ENCODE peak calls at places on chromosomes 7 and 10, in six cellular contexts. One of them, this sample, is unnamed.

GRCh38 chr7:46286346-46286745 is 365.3 kb upstream of the IGFBP3 start:
- DNase-seq in stomach: no peak
- DNase-seq in tibial nerve: no peak
- DNase-seq in epithelial cell of esophagus: peak; percentile 93
- DNase-seq in dorsolateral prefrontal cortex: no peak
- DNase-seq in AG04450: no peak
- DNase-seq in this sample: no peak

GRCh38 chr7:919924-920341 is 34.5 kb downstream of the ADAP1 start:
- DNase-seq in AG04450: no peak
- DNase-seq in dorsolateral prefrontal cortex: peak; percentile 20
- DNase-seq in stomach: peak; percentile 24
- DNase-seq in tibial nerve: no peak
- DNase-seq in epithelial cell of esophagus: no peak
- DNase-seq in this sample: no peak

GRCh38 chr7:1691096-1691495 is 21.0 kb downstream of the ELFN1 start:
- DNase-seq in epithelial cell of esophagus: no peak
- DNase-seq in dorsolateral prefrontal cortex: no peak
- DNase-seq in AG04450: no peak
- DNase-seq in tibial nerve: no peak
- DNase-seq in stomach: peak; percentile 17
- DNase-seq in this sample: no peak

GRCh38 chr7:45039106-45039505 is 39.1 kb downstream of the CCM2 start:
- DNase-seq in epithelial cell of esophagus: peak; percentile 14
- DNase-seq in AG04450: no peak
- DNase-seq in stomach: no peak
- DNase-seq in tibial nerve: no peak
- DNase-seq in dorsolateral prefrontal cortex: no peak
- DNase-seq in this sample: no peak

GRCh38 chr10:48725708-48726107 is 41.0 kb downstream of the WDFY4 start:
- DNase-seq in stomach: no peak
- DNase-seq in epithelial cell of esophagus: peak; percentile 8
- DNase-seq in AG04450: no peak
- DNase-seq in dorsolateral prefrontal cortex: no peak
- DNase-seq in tibial nerve: no peak
- DNase-seq in this sample: no peak

GRCh38 chr10:106268000-106268399 is 896.5 kb downstream of the SORCS1 start:
- DNase-seq in stomach: no peak
- DNase-seq in AG04450: no peak
- DNase-seq in dorsolateral prefrontal cortex: no peak
- DNase-seq in epithelial cell of esophagus: no peak
- DNase-seq in tibial nerve: no peak
- DNase-seq in this sample: no peak

GRCh38 chr10:60521974-60522405 is 132.3 kb upstream of the ANK3 start:
- DNase-seq in AG04450: no peak
- DNase-seq in dorsolateral prefrontal cortex: no peak
- DNase-seq in stomach: no peak
- DNase-seq in epithelial cell of esophagus: peak; percentile 17
- DNase-seq in tibial nerve: no peak
- DNase-seq in this sample: no peak

GRCh38 chr7:104795616-104796398 is 218.2 kb upstream of the KMT2E start:
- DNase-seq in AG04450: no peak
- DNase-seq in stomach: no peak
- DNase-seq in tibial nerve: no peak
- DNase-seq in epithelial cell of esophagus: peak; percentile 22
- DNase-seq in dorsolateral prefrontal cortex: no peak
- DNase-seq in this sample: no peak

GRCh38 chr7:141649865-141650499 is 52.0 kb downstream of the DENND11 start:
- DNase-seq in tibial nerve: peak; percentile 45
- DNase-seq in epithelial cell of esophagus: peak; percentile 79
- DNase-seq in dorsolateral prefrontal cortex: no peak
- DNase-seq in stomach: peak; percentile 70
- DNase-seq in AG04450: peak; percentile 66
- DNase-seq in this sample: peak; percentile 67

GRCh38 chr10:77041636-77042258 is 595.9 kb downstream of the KCNMA1 start:
- DNase-seq in epithelial cell of esophagus: no peak
- DNase-seq in tibial nerve: no peak
- DNase-seq in stomach: no peak
- DNase-seq in AG04450: no peak
- DNase-seq in dorsolateral prefrontal cortex: no peak
- DNase-seq in this sample: no peak

GRCh38 chr7:120055300-120055699 is 217.7 kb upstream of the KCND2 start:
- DNase-seq in tibial nerve: no peak
- DNase-seq in stomach: no peak
- DNase-seq in AG04450: no peak
- DNase-seq in epithelial cell of esophagus: peak; percentile 92
- DNase-seq in dorsolateral prefrontal cortex: no peak
- DNase-seq in this sample: peak; percentile 26
- H3K4me3 ChIP-seq in tibial nerve: no peak overlapping the region
- H3K4me3 ChIP-seq in stomach: no peak overlapping the region
- H3K4me3 ChIP-seq in AG04450: no peak overlapping the region
- H3K4me3 ChIP-seq in epithelial cell of esophagus: peak overlapping the region; percentile 19
- H3K4me3 ChIP-seq in dorsolateral prefrontal cortex: no peak overlapping the region
- H3K4me3 ChIP-seq in this sample: no peak overlapping the region

GRCh38 chr10:92849576-92850090 is 1.3 kb downstream of the EXOC6 start:
- DNase-seq in dorsolateral prefrontal cortex: no peak
- DNase-seq in tibial nerve: no peak
- DNase-seq in stomach: no peak
- DNase-seq in AG04450: no peak
- DNase-seq in epithelial cell of esophagus: no peak
- DNase-seq in this sample: no peak
- H3K4me3 ChIP-seq in dorsolateral prefrontal cortex: peak overlapping the region; percentile 96
- H3K4me3 ChIP-seq in tibial nerve: peak overlapping the region; percentile 88
- H3K4me3 ChIP-seq in stomach: peak overlapping the region; percentile 95
- H3K4me3 ChIP-seq in AG04450: peak overlapping the region; percentile 75
- H3K4me3 ChIP-seq in epithelial cell of esophagus: no peak overlapping the region
- H3K4me3 ChIP-seq in this sample: no peak overlapping the region

DNA sequence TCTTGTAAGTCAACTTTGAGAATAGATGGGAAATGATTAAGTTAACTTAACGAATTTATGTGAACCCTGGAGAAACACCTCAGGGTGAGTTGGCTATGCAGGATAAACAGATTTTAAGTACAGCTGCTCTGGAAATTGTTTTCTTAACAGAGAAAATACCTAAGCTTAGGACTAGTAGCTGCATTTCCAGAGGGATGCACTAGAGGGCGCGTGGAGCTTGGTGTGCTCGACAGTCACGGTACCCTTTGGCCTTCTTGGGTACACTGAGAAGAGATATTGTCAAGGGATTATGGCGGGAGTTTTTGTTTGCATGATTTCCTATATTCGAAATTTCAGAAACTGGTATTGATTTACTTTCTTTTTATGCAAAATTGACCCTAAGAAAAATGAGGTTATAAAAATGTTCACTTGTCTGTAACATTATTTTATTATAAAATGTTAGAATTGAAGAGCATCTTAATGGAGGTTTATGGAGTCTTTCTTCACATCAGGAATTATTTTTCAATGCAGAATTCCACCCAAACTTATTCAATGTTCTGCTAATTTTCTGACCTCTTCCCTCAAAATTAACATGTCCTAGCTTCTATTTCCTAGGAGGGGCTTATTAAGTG is 58.4 kb upstream of the MYO3A start:
- DNase-seq in dorsolateral prefrontal cortex: peak; percentile 37
- DNase-seq in AG04450: no peak
- DNase-seq in tibial nerve: peak; percentile 81
- DNase-seq in stomach: peak; percentile 82
- DNase-seq in epithelial cell of esophagus: peak; percentile 73
- DNase-seq in this sample: peak; percentile 10
- H3K4me3 ChIP-seq in dorsolateral prefrontal cortex: no peak overlapping the region
- H3K4me3 ChIP-seq in AG04450: no peak overlapping the region
- H3K4me3 ChIP-seq in tibial nerve: no peak overlapping the region
- H3K4me3 ChIP-seq in stomach: no peak overlapping the region
- H3K4me3 ChIP-seq in epithelial cell of esophagus: no peak overlapping the region
- H3K4me3 ChIP-seq in this sample: no peak overlapping the region

GRCh38 chr10:97686301-97686961 is 610 bp downstream of the AVPI1 start:
- DNase-seq in epithelial cell of esophagus: no peak
- DNase-seq in AG04450: no peak
- DNase-seq in tibial nerve: no peak
- DNase-seq in dorsolateral prefrontal cortex: no peak
- DNase-seq in stomach: no peak
- DNase-seq in this sample: no peak

GRCh38 chr10:97689637-97690036 is 2.6 kb upstream of the AVPI1 start:
- DNase-seq in epithelial cell of esophagus: peak; percentile 100
- DNase-seq in AG04450: peak; percentile 90
- DNase-seq in dorsolateral prefrontal cortex: no peak
- DNase-seq in stomach: peak; percentile 38
- DNase-seq in tibial nerve: peak; percentile 71
- DNase-seq in this sample: peak; percentile 88

GRCh38 chr10:97690138-97690537 is 3.1 kb upstream of the AVPI1 start:
- DNase-seq in epithelial cell of esophagus: peak; percentile 93
- DNase-seq in AG04450: no peak
- DNase-seq in tibial nerve: no peak
- DNase-seq in dorsolateral prefrontal cortex: no peak
- DNase-seq in stomach: no peak
- DNase-seq in this sample: no peak

GRCh38 chr10:97686962-97687784 is at the start of gene AVPI1:
- DNase-seq in AG04450: peak; percentile 91
- DNase-seq in epithelial cell of esophagus: peak; percentile 99
- DNase-seq in stomach: peak; percentile 98
- DNase-seq in dorsolateral prefrontal cortex: peak; percentile 88
- DNase-seq in tibial nerve: peak; percentile 93
- DNase-seq in this sample: peak; percentile 94

DNA sequence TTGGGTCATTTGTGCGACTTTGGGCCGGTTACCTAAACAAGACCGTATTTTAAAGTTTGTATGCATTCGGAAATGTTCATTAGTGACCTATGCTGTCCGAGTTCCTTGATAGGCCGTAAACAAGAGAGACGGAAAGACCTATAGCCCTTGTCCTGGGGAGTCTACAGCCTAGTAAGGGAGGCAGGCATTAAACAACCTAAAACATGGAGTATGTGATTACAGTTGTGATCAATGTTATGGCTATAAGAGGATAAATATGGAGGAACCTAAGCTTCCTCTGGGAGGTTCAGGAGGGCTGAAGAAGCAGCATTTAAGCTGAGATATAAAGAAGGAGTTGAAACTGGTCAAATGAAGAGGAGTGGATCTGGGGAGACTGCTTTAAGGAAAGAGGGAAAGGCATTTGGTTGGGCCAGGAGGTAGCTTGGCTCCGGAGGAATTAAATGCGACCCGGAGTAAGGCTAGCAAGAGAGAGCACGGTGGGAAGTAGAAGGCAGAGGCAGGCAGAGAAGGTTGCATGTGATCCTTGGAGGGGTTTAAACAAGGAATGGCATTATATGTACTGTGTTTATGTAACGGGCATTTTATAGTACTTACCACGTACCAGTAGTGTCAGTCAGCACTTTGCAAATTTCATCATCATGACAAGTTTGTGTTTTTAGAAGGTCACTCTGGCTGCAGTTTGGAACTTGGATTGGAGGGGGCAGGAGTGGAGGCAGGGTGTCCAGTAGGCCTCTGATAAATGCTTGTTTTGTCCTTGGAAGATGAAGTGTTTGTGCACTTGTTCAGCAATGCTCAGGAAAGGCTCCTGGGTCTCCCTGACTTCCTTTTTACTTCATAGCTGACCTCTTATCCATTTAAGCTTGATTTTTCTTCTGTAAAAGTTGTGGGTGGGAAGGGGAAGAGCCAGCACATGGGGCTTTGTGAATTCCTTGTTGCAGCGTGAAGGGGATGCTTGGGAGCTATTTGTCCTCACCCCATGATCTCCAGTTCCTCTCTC is 1.0 kb upstream of the AVPI1 start:
- DNase-seq in dorsolateral prefrontal cortex: no peak
- DNase-seq in epithelial cell of esophagus: peak; percentile 58
- DNase-seq in AG04450: no peak
- DNase-seq in stomach: no peak
- DNase-seq in tibial nerve: peak; percentile 36
- DNase-seq in this sample: peak; percentile 71
- H3K4me3 ChIP-seq in dorsolateral prefrontal cortex: peak overlapping the region; percentile 65
- H3K4me3 ChIP-seq in epithelial cell of esophagus: no peak overlapping the region
- H3K4me3 ChIP-seq in AG04450: peak overlapping the region; percentile 51
- H3K4me3 ChIP-seq in stomach: peak overlapping the region; percentile 57
- H3K4me3 ChIP-seq in tibial nerve: peak overlapping the region; percentile 58
- H3K4me3 ChIP-seq in this sample: peak overlapping the region; percentile 73

DNA sequence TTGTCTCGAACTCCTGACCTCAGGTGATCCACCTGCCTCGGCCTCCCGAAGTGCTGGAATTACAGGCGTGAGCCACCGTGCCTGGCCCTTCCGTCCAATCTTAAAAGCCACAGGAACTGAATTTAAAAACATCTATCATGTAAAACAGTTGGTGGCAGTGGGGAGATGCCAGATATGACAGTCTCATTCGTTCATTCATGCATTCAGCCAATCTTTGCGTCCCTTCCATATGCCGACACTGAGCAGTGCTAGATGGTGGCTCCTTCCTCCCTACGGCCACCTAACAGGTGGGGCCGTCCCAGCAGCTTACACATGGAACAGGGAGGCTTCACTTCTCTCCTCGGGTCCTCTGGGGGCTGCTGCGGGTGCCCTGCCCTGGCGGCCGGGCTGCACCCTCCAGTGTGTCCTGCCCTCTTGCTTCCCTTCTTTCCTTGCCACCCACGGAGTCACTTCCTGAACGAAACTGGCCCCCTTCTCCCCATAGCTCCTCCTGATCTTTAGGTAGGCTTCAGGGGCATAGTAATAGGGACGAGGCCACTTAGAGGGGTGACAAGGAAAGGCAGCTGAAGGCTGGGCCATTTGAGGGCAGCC is 53.7 kb downstream of the PROSER2 start:
- DNase-seq in tibial nerve: no peak
- DNase-seq in dorsolateral prefrontal cortex: no peak
- DNase-seq in stomach: no peak
- DNase-seq in AG04450: no peak
- DNase-seq in epithelial cell of esophagus: no peak
- DNase-seq in this sample: no peak
- H3K4me3 ChIP-seq in tibial nerve: no peak overlapping the region
- H3K4me3 ChIP-seq in dorsolateral prefrontal cortex: no peak overlapping the region
- H3K4me3 ChIP-seq in stomach: no peak overlapping the region
- H3K4me3 ChIP-seq in AG04450: no peak overlapping the region
- H3K4me3 ChIP-seq in epithelial cell of esophagus: no peak overlapping the region
- H3K4me3 ChIP-seq in this sample: no peak overlapping the region

This sample was measured in skeletal muscle cell.